ENCODE peak calls at places on chromosomes 1 and 21, in six cellular contexts. B is BE2C, V is heart left ventricle, R is AG10803, D is fibroblast of the aortic adventitia, W is astrocyte. G is an unnamed sample.

GRCh38 chr1:42740756-42741580 is 932 bp upstream of the CLDN19 start:
- DNase-seq in B (no peak), D (no peak), R (no peak), W (no peak), V (no peak), G (no peak)

GRCh38 chr1:93746009-93746408 is 64.4 kb upstream of the BCAR3 start:
- DNase-seq in B (no peak), W (no peak), R (no peak), D (no peak), V (no peak), G (no peak)

GRCh38 chr1:47776554-47777156 is 220.5 kb downstream of the TRABD2B start:
- DNase-seq in V (no peak), D (no peak), W (no peak), B (no peak), R (no peak), G (no peak)

GRCh38 chr1:231926340-231926739 is 299.8 kb downstream of the DISC1 start:
- DNase-seq in R (no peak), V (no peak), D (no peak), W (no peak), B (no peak), G (no peak)

GRCh38 chr1:80731241-80731894 is 1069.4 kb upstream of the ADGRL2 start:
- DNase-seq in D (no peak), R (no peak), V (no peak), B (no peak), W (no peak), G (no peak)

GRCh38 chr1:197224160-197224559 is 43.9 kb upstream of the CRB1 start:
- DNase-seq in B (no peak), W (no peak), V (no peak), R (no peak), D (peak; percentile 34), G (peak; percentile 1)

GRCh38 chr1:151035167-151035566 is 1.2 kb upstream of the BNIPL start:
- DNase-seq in R (no peak), B (no peak), V (no peak), W (no peak), D (no peak), G (no peak)

GRCh38 chr1:24914226-24915069 is 15.6 kb downstream of the RUNX3 start:
- DNase-seq in W (peak; percentile 70), D (no peak), B (peak; percentile 49), V (no peak), R (peak; percentile 24), G (peak; percentile 28)

GRCh38 chr1:82491301-82491986 is 690.7 kb downstream of the ADGRL2 start:
- DNase-seq in R (peak; percentile 25), D (peak; percentile 12), W (peak; percentile 6), V (no peak), B (no peak), G (peak; percentile 53)

GRCh38 chr1:157652859-157653493 is 47.6 kb downstream of the FCRL3 start:
- DNase-seq in B (no peak), V (no peak), W (no peak), R (no peak), D (no peak), G (no peak)

GRCh38 chr1:71210746-71211145 is 129.9 kb upstream of the ZRANB2 start:
- DNase-seq in B (no peak), D (no peak), W (no peak), R (peak; percentile 9), V (no peak), G (no peak)

GRCh38 chr1:165434264-165434663 is 10.7 kb downstream of the RXRG start:
- DNase-seq in B (no peak), V (no peak), D (no peak), R (no peak), W (no peak), G (no peak)

GRCh38 chr1:109821831-109822745 is 58.4 kb upstream of the EPS8L3 start:
- DNase-seq in R (peak; percentile 80), B (no peak), V (no peak), W (peak; percentile 56), D (peak; percentile 76), G (peak; percentile 71)

GRCh38 chr1:226001852-226002666 is 2.9 kb upstream of the SDE2 start:
- DNase-seq in D (peak; percentile 54), B (peak; percentile 55), W (no peak), V (no peak), R (peak; percentile 90), G (peak; percentile 28)

GRCh38 chr1:219427989-219428388 is 184.9 kb downstream of the ZC3H11B start:
- DNase-seq in R (peak; percentile 12), B (no peak), V (no peak), W (peak; percentile 47), D (peak; percentile 62), G (peak; percentile 47)

GRCh38 chr21:36120304-36120902 is 14.5 kb upstream of the CBR3 start:
- DNase-seq in R (peak; percentile 80), B (no peak), V (peak; percentile 72), D (no peak), W (no peak), G (no peak)

GRCh38 chr1:3063379-3064295 is 5.4 kb upstream of the PRDM16 start:
- DNase-seq in W (no peak), D (no peak), R (no peak), B (no peak), V (peak; percentile 61), G (no peak)

GRCh38 chr1:21436488-21437340 is 3.2 kb upstream of the NBPF3 start:
- DNase-seq in D (no peak), W (no peak), R (no peak), B (no peak), V (no peak), G (no peak)

GRCh38 chr1:149926296-149926695 is 1.3 kb downstream of the SF3B4 start:
- DNase-seq in D (no peak), R (no peak), V (no peak), W (no peak), B (no peak), G (no peak)

GRCh38 chr1:48725331-48725730 is 51.4 kb downstream of the BEND5 start:
- DNase-seq in W (peak; percentile 28), D (no peak), V (no peak), B (no peak), R (peak; percentile 6), G (no peak)

GRCh38 chr1:235888119-235888643 is 21.5 kb upstream of the LYST start:
- DNase-seq in R (no peak), V (no peak), B (no peak), W (no peak), D (no peak), G (no peak)

GRCh38 chr1:89692601-89693503 is 59.9 kb downstream of the LRRC8C start:
- DNase-seq in B (peak; percentile 16), D (no peak), V (no peak), R (no peak), W (no peak), G (no peak)

GRCh38 chr1:68322837-68323687 is 90.7 kb upstream of the WLS start:
- DNase-seq in B (no peak), W (peak; percentile 89), D (peak; percentile 75), V (no peak), R (peak; percentile 73), G (peak; percentile 96)

GRCh38 chr1:181086926-181087325 is 1.6 kb upstream of the IER5 start:
- DNase-seq in R (peak; percentile 77), D (peak; percentile 62), V (no peak), B (no peak), W (peak; percentile 70), G (peak; percentile 76)

GRCh38 chr1:61220531-61220930 is 138.2 kb downstream of the NFIA start:
- DNase-seq in V (no peak), B (no peak), R (peak; percentile 27), D (peak; percentile 57), W (peak; percentile 51), G (no peak)

GRCh38 chr1:246906833-246907232 is 24.9 kb downstream of the AHCTF1 start:
- DNase-seq in B (no peak), D (no peak), W (no peak), R (no peak), V (no peak), G (no peak)

GRCh38 chr1:109399326-109399957 is 1.7 kb upstream of the SORT1 start:
- DNase-seq in R (peak; percentile 56), V (no peak), B (peak; percentile 19), D (peak; percentile 82), W (peak; percentile 29), G (peak; percentile 51)

GRCh38 chr1:156498447-156499193 is 2.0 kb downstream of the MEF2D start:
- DNase-seq in V (peak; percentile 85), R (peak; percentile 55), B (no peak), D (no peak), W (peak; percentile 48), G (no peak)

GRCh38 chr1:25550155-25550506 is 6.7 kb downstream of the LDLRAP1 start:
- DNase-seq in W (peak; percentile 49), B (no peak), D (peak; percentile 62), V (peak; percentile 37), R (peak; percentile 19), G (no peak)

GRCh38 chr1:113913312-113913668 is 8.2 kb downstream of the DCLRE1B start:
- DNase-seq in W (no peak), V (no peak), R (no peak), D (no peak), B (no peak), G (no peak)
- H3K4me3 ChIP-seq in W (no peak overlapping the region), V (no peak overlapping the region), R (no peak overlapping the region), D (no peak overlapping the region), B (no peak overlapping the region), G (no peak overlapping the region)

DNA sequence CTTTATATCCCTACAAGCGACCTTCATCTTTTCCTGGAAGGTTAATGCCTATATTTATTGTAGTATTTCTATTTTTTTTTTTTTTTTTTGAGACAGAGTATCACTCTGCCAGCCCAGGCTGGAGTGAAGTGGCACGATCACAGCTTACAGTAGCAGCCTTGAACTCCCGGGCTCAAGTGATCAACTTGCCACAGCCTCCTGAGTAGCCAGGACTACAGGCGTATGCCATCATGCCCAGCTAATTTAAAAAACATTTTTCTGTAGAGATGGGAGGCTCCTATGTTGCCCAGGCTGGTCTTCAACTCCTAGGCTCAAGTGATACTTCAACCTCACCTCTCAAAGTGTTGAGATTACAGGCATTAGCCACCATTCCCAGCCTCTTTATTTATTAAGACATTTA is 89.2 kb downstream of the ASH1L start:
- DNase-seq in R (no peak), V (no peak), D (no peak), B (no peak), W (no peak), G (no peak)
- TF ChIP-seq CTCF in R (no peak), V (no peak), D (no peak), B (no peak), W (no peak), G (no peak)

DNA sequence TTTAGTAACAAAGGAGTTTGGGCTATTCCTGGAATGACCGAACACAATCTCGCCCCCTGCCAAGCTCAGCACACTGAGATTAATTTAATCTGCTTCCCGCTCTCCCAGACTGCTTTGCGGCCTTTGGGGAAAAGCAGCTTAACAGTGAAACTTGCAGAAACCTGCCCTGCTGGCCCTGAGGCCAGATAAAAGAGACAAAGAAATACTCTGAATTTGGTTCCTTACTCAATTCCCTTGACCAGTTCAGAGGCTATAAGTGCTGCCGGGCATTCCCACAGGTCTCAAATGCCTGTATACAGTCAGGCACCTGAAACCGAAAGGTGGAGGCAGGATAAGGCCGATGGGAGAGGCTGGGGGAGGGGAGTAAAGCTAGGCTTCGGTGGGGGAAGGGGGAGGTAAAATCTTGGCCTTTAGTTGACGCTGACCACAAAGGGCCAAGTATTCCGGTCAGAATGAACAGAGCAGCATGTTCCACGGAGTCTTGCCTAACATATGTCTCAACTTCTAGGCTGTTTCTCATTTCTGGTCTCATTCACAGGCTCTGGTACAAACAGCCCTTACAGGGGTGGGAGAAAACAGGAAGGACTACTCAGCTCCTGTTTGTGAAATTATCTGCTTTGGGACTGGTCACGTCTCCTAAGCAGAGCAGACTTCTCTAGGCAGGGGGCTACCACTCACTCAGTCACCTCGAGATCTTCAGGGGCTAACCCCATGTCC is 17.8 kb upstream of the A3GALT2 start:
- DNase-seq in B (no peak), R (peak; percentile 96), W (peak; percentile 74), V (no peak), D (peak; percentile 87), G (peak; percentile 90)
- H3K4me3 ChIP-seq in B (no peak overlapping the region), R (peak overlapping the region; percentile 31), W (peak overlapping the region; percentile 13), V (peak overlapping the region; percentile 18), D (peak overlapping the region; percentile 41), G (peak overlapping the region; percentile 10)

GRCh38 chr1:183318433-183318832 is 99.7 kb downstream of the NMNAT2 start:
- DNase-seq in B (no peak), R (peak; percentile 92), D (peak; percentile 97), V (peak; percentile 77), W (peak; percentile 75), G (peak; percentile 94)
- TF ChIP-seq CTCF in B (peak; percentile 37), R (peak; percentile 88), D (peak; percentile 87), V (peak; percentile 59), W (peak; percentile 34), G (peak; percentile 83)